ENCODE peak calls at places on chromosomes 1 and 21, in four cellular contexts. N, L, Z and H are unnamed samples. For H3K9me3, the result is how much of the 10 kb centered on the place peaks cover.

GRCh38 chr1:50701706-50702317 is 258.3 kb downstream of the FAF1 start:
- DNase-seq in N (no peak), L (no peak), Z (no peak), H (no peak)

GRCh38 chr1:13749543-13750307 is 49.7 kb downstream of the PRDM2 start:
- DNase-seq in L (peak), N (no peak), Z (peak), H (peak)

GRCh38 chr1:58402444-58402843 is 144.1 kb downstream of the OMA1 start:
- DNase-seq in Z (no peak), L (no peak), N (no peak), H (no peak)

GRCh38 chr1:209879539-209879938 is 51.8 kb downstream of the UTP25 start:
- DNase-seq in N (no peak), Z (peak), L (no peak), H (no peak)

GRCh38 chr1:13628218-13628617 is 44.6 kb downstream of the PDPN start:
- DNase-seq in Z (no peak), N (no peak), L (no peak), H (no peak)

GRCh38 chr1:116458695-116459094 is 85.7 kb downstream of the ATP1A1 start:
- DNase-seq in Z (no peak), L (no peak), N (no peak), H (no peak)

GRCh38 chr1:54340876-54341275 is 65.3 kb downstream of the SSBP3 start:
- DNase-seq in N (no peak), Z (no peak), L (no peak), H (no peak)

GRCh38 chr1:16621300-16621658 is 7.9 kb upstream of the NBPF1 start:
- DNase-seq in N (no peak), Z (no peak), L (no peak), H (no peak)

GRCh38 chr1:44630116-44630515 is 44.2 kb downstream of the TMEM53 start:
- DNase-seq in N (no peak), Z (no peak), L (no peak), H (no peak)

GRCh38 chr1:167439301-167439988 is 78.9 kb downstream of the CD247 start:
- DNase-seq in L (no peak), N (no peak), Z (peak), H (no peak)

DNA sequence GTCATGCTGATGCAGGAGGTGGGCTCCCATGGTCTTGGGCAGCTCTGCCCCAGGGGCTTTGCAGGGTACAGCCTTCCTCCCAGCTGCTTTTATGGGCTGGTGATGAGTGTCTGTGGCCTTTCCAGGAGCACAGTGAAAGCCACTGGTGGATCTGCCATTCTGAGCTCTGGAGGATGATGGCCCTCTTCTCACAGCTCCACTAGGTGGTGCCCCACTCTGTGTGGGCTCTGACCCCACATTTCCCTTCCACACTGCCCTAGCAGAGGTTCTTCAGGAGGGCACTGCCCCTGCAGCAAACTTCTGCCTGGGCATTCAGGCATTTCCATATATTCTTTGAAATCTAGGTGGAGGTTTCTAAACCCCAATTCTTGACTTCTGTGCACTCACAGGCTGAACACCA is 1188.6 kb downstream of the MRPL39 start:
- DNase-seq in Z (peak), L (no peak), N (no peak), H (no peak)
- H3K9me3 ChIP-seq in Z (under half), L (under half), N (under half), H (under half)

DNA sequence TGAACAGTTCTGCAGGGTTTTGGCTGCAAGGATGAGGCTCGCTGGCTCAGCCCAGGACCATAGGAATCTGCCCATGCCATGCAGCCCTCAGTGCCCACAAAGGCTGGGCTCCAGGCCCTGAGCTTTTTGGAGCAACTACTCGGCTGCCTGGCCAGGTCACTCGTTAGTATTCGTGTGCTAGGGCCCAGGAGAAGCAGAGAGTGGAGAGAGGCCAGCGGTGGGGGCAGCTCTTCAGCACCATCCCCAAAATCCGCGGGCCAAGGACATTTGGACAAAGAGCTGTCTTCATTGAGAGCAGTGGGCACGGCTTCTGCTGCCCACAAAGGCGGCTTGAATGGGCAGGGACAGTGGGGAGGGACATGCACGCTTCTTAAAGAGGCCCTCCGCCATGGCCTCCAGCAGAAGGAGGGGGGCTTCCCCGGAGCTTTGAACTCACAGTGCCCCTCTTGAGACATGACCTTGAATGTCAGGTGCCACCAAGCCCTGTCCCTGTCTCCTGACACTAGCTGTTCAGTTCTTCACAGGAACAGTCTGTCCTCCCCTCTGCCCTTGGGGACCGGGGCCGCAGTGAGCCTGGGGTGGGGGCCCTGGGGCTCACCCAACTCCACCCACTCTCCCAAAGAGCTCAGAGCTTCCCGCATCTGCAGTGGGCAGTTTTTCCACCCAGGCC is 106.1 kb upstream of the ARHGEF16 start:
- DNase-seq in L (peak), Z (no peak), N (no peak), H (no peak)
- H3K9me3 ChIP-seq in L (under half), Z (under half), N (under half), H (under half)

GRCh38 chr1:227697321-227697864 is 37.7 kb downstream of the JMJD4 start:
- DNase-seq in Z (no peak), L (no peak), N (no peak), H (no peak)
- H3K9me3 ChIP-seq in Z (under half), L (half or more), N (under half), H (under half)

GRCh38 chr1:228343211-228343661 is 63.4 kb downstream of the TRIM11 start:
- DNase-seq in L (no peak), Z (no peak), N (no peak), H (no peak)

GRCh38 chr1:228340686-228341449 is 65.8 kb downstream of the TRIM11 start:
- DNase-seq in L (no peak), Z (peak), N (peak), H (peak)

GRCh38 chr1:228341450-228341813 is 65.2 kb downstream of the TRIM11 start:
- DNase-seq in Z (no peak), L (no peak), N (no peak), H (peak)

GRCh38 chr1:228342627-228343210 is 63.9 kb downstream of the TRIM11 start:
- DNase-seq in N (no peak), Z (no peak), L (no peak), H (no peak)

DNA sequence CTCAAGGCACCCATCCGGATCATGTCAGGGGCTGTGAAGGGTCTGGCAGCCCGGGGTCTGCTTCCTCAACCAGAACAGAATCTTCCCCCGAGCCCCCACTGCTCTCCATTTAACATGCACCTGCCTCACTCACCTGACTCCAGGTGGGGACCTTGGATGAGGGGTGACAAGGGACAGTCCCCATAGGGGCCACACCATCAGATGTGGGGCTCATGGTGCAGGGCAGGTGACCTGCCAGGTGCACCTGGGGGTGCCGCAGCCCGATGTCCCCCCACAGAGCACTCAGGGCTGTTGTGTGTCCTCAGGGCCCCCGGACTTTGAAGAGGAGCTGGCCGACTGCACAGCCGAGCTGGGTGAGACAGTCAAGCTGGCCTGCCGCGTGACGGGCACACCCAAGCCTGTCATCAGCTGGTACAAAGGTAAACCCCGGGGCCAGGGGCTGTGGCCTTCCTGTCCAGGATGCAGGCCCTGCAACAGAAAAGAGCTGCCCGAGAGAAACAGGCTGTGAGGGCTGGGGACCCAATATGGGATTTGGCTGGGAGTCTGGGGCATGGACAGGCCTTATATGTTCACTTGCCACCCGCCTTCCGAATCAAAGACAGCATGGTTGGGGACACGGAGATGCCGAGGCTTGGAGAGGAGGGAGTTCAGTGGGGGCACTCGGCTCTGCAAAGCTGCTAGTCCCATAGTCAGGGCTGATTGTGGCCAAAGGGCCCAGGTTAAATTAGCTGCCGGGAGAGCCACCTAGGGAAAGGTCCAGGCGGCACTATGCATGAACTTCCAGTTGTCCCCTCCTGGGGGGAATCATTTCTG is 64.6 kb downstream of the TRIM11 start:
- DNase-seq in N (no peak), L (no peak), Z (peak), H (no peak)
- H3K9me3 ChIP-seq in N (under half), L (under half), Z (under half), H (under half)

GRCh38 chr1:2819831-2820730 is 18.6 kb upstream of the TTC34 start:
- DNase-seq in Z (no peak), N (no peak), L (no peak), H (no peak)
- H3K9me3 ChIP-seq in Z (under half), N (half or more), L (under half), H (under half)

GRCh38 chr21:21283810-21284209 is 285.6 kb downstream of the NCAM2 start:
- DNase-seq in L (no peak), N (no peak), Z (no peak), H (no peak)

GRCh38 chr21:21290751-21291150 is 292.5 kb downstream of the NCAM2 start:
- DNase-seq in L (no peak), Z (peak), N (no peak), H (no peak)

GRCh38 chr21:21291883-21292569 is 293.8 kb downstream of the NCAM2 start:
- DNase-seq in L (no peak), N (no peak), Z (no peak), H (no peak)

GRCh38 chr21:21286170-21286798 is 288.1 kb downstream of the NCAM2 start:
- DNase-seq in N (no peak), L (no peak), Z (no peak), H (peak)
- H3K9me3 ChIP-seq in N (under half), L (under half), Z (under half), H (under half)

GRCh38 chr1:188065917-188066316 is 1237.2 kb downstream of the PLA2G4A start:
- DNase-seq in L (no peak), N (no peak), Z (no peak), H (no peak)

DNA sequence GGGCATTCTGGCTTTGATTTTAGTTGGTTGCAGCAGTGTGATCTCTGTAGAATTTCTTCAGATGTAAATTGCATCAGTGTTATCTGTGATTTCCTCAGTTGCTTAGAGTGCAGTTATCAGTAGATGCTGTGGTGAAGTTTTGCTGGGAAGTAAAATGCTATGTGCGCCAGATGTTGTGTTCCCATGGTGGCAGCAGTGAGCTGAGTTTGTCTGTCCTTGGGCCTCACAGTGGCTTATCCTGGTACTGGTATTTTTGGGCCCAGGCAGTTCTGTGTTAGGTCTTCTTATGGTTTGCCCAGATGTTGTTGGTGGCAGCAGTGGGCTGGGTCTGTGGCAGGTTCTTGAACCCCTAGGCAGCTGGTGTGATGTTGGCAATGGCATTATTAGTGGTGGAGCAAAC is 1242.1 kb downstream of the PLA2G4A start:
- DNase-seq in Z (no peak), L (no peak), N (no peak), H (no peak)
- H3K9me3 ChIP-seq in Z (under half), L (under half), N (under half), H (under half)

GRCh38 chr1:4002061-4002521 is 102.0 kb upstream of the C1orf174 start:
- DNase-seq in L (no peak), N (no peak), Z (no peak), H (no peak)

GRCh38 chr1:3999941-4000735 is 100.1 kb upstream of the C1orf174 start:
- DNase-seq in N (no peak), L (no peak), Z (no peak), H (no peak)

GRCh38 chr1:4002741-4003140 is 102.7 kb upstream of the C1orf174 start:
- DNase-seq in N (no peak), Z (no peak), L (no peak), H (no peak)

GRCh38 chr1:4000811-4001251 is 100.8 kb upstream of the C1orf174 start:
- DNase-seq in Z (no peak), N (no peak), L (no peak), H (no peak)

GRCh38 chr1:4001461-4001860 is 101.4 kb upstream of the C1orf174 start:
- DNase-seq in Z (no peak), L (no peak), N (no peak), H (no peak)
- H3K9me3 ChIP-seq in Z (under half), L (under half), N (under half), H (under half)

DNA sequence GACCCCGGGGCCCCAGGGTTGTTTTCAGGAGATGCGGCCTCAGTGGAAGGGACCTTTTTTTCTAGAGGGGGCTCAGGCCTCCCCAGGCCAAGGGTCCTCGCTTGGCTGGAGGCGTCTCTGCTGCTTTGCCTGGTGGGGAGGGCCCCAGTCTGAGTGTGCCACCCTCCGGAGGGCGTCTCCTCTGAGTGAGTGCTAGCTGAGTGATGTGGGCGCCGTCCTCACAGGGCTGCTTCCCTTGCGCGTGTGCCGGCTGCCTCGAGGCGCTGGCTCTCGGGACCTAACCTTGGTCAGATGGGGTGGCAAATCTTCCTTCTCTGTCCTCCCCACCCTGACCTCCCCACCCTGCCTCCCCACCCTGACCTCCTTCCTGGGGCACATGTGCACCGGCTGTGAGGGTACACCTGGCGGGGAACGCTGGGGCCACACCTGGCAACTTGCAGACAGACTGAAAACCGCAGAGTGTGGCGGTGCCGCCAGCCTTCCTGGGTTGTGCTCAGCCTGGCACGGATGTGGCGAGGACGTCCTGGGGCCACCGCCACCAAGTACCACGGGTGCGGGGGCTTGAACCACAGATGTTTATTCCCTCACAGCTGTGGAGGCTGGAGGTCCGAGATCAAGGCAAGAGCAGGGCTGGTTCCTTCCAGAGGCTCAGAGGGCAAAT is 93.0 kb upstream of the TTC34 start:
- DNase-seq in N (no peak), Z (no peak), L (no peak), H (no peak)
- H3K9me3 ChIP-seq in N (half or more), Z (under half), L (under half), H (under half)